ENCODE peak calls at places on chromosomes 5 and 9, in seven cellular contexts. One of them, this sample, is unnamed.

GRCh38 chr9:96550659-96551058 is 69.0 kb downstream of the CDC14B start:
- DNase-seq in SK-N-SH: no peak
- DNase-seq in GM12878: no peak
- DNase-seq in HepG2: no peak
- DNase-seq in HCT116: no peak
- DNase-seq in K562: no peak
- DNase-seq in H1: no peak
- DNase-seq in this sample: no peak

GRCh38 chr5:58069846-58070245 is 390.0 kb downstream of the PLK2 start:
- DNase-seq in GM12878: no peak
- DNase-seq in HCT116: no peak
- DNase-seq in SK-N-SH: no peak
- DNase-seq in K562: no peak
- DNase-seq in H1: no peak
- DNase-seq in HepG2: no peak
- DNase-seq in this sample: peak

GRCh38 chr5:106530150-106530549 is 1140.6 kb downstream of the EFNA5 start:
- DNase-seq in H1: no peak
- DNase-seq in HCT116: no peak
- DNase-seq in K562: no peak
- DNase-seq in GM12878: no peak
- DNase-seq in HepG2: no peak
- DNase-seq in SK-N-SH: no peak
- DNase-seq in this sample: no peak

GRCh38 chr5:43244823-43245565 is 53.0 kb downstream of the NIM1K start:
- DNase-seq in GM12878: peak
- DNase-seq in K562: no peak
- DNase-seq in H1: no peak
- DNase-seq in SK-N-SH: no peak
- DNase-seq in HepG2: no peak
- DNase-seq in HCT116: no peak
- DNase-seq in this sample: no peak

GRCh38 chr5:852431-853401 is 1.9 kb upstream of the ZDHHC11 start:
- DNase-seq in K562: no peak
- DNase-seq in HepG2: no peak
- DNase-seq in GM12878: no peak
- DNase-seq in H1: no peak
- DNase-seq in HCT116: no peak
- DNase-seq in SK-N-SH: no peak
- DNase-seq in this sample: no peak

GRCh38 chr9:100473271-100474081 is 527 bp downstream of the TMEFF1 start:
- DNase-seq in GM12878: no peak
- DNase-seq in HCT116: no peak
- DNase-seq in K562: peak
- DNase-seq in SK-N-SH: peak
- DNase-seq in HepG2: no peak
- DNase-seq in H1: peak
- DNase-seq in this sample: no peak

GRCh38 chr9:70420267-70421019 is 6.0 kb upstream of the KLF9 start:
- DNase-seq in HepG2: peak
- DNase-seq in SK-N-SH: peak
- DNase-seq in H1: peak
- DNase-seq in HCT116: peak
- DNase-seq in GM12878: no peak
- DNase-seq in K562: peak
- DNase-seq in this sample: peak

GRCh38 chr5:167708449-167708848 is 583.0 kb upstream of the WWC1 start:
- DNase-seq in HepG2: no peak
- DNase-seq in H1: no peak
- DNase-seq in GM12878: no peak
- DNase-seq in HCT116: no peak
- DNase-seq in SK-N-SH: peak
- DNase-seq in K562: no peak
- DNase-seq in this sample: no peak

GRCh38 chr9:84140535-84141101 is 160.0 kb downstream of the RMI1 start:
- DNase-seq in GM12878: no peak
- DNase-seq in SK-N-SH: no peak
- DNase-seq in HCT116: no peak
- DNase-seq in H1: peak
- DNase-seq in HepG2: no peak
- DNase-seq in K562: no peak
- DNase-seq in this sample: no peak

GRCh38 chr9:2354216-2354615 is 267.4 kb upstream of the VLDLR start:
- DNase-seq in H1: no peak
- DNase-seq in HepG2: no peak
- DNase-seq in HCT116: no peak
- DNase-seq in K562: no peak
- DNase-seq in GM12878: no peak
- DNase-seq in SK-N-SH: no peak
- DNase-seq in this sample: no peak

GRCh38 chr9:70120834-70121510 is 77.3 kb downstream of the MAMDC2 start:
- DNase-seq in H1: no peak
- DNase-seq in HepG2: no peak
- DNase-seq in K562: no peak
- DNase-seq in GM12878: no peak
- DNase-seq in SK-N-SH: peak
- DNase-seq in HCT116: no peak
- DNase-seq in this sample: no peak

GRCh38 chr5:14928661-14929060 is 57.1 kb upstream of the ANKH start:
- DNase-seq in K562: no peak
- DNase-seq in GM12878: no peak
- DNase-seq in HepG2: no peak
- DNase-seq in H1: no peak
- DNase-seq in SK-N-SH: no peak
- DNase-seq in HCT116: no peak
- DNase-seq in this sample: no peak

GRCh38 chr9:130846487-130847305 is 11.6 kb downstream of the ABL1 start:
- DNase-seq in GM12878: no peak
- DNase-seq in SK-N-SH: peak
- DNase-seq in H1: no peak
- DNase-seq in HCT116: no peak
- DNase-seq in K562: no peak
- DNase-seq in HepG2: no peak
- DNase-seq in this sample: no peak

GRCh38 chr5:82176115-82176514 is 102.0 kb downstream of the RPS23 start:
- DNase-seq in K562: no peak
- DNase-seq in GM12878: no peak
- DNase-seq in HepG2: no peak
- DNase-seq in HCT116: no peak
- DNase-seq in H1: no peak
- DNase-seq in SK-N-SH: no peak
- DNase-seq in this sample: no peak

GRCh38 chr5:1916041-1917001 is 33.6 kb upstream of the IRX4 start:
- DNase-seq in SK-N-SH: no peak
- DNase-seq in GM12878: no peak
- DNase-seq in HepG2: no peak
- DNase-seq in H1: no peak
- DNase-seq in K562: no peak
- DNase-seq in HCT116: no peak
- DNase-seq in this sample: no peak

GRCh38 chr9:69089491-69089890 is 53.9 kb downstream of the FXN start:
- DNase-seq in HepG2: no peak
- DNase-seq in H1: peak
- DNase-seq in K562: no peak
- DNase-seq in HCT116: no peak
- DNase-seq in SK-N-SH: no peak
- DNase-seq in GM12878: no peak
- DNase-seq in this sample: no peak
- TF ChIP-seq JUND in HepG2: no peak
- TF ChIP-seq JUND in H1: no peak
- TF ChIP-seq JUND in K562: no peak
- TF ChIP-seq JUND in HCT116: no peak
- TF ChIP-seq JUND in SK-N-SH: no peak
- TF ChIP-seq JUND in GM12878: no peak
- TF ChIP-seq JUND in this sample: no peak

GRCh38 chr5:113047234-113047633 is 70.6 kb downstream of the DCP2 start:
- DNase-seq in HCT116: peak
- DNase-seq in H1: no peak
- DNase-seq in K562: peak
- DNase-seq in HepG2: no peak
- DNase-seq in GM12878: no peak
- DNase-seq in SK-N-SH: no peak
- DNase-seq in this sample: no peak
- TF ChIP-seq JUND in HCT116: no peak
- TF ChIP-seq JUND in H1: no peak
- TF ChIP-seq JUND in K562: peak
- TF ChIP-seq JUND in HepG2: no peak
- TF ChIP-seq JUND in GM12878: no peak
- TF ChIP-seq JUND in SK-N-SH: no peak
- TF ChIP-seq JUND in this sample: no peak

DNA sequence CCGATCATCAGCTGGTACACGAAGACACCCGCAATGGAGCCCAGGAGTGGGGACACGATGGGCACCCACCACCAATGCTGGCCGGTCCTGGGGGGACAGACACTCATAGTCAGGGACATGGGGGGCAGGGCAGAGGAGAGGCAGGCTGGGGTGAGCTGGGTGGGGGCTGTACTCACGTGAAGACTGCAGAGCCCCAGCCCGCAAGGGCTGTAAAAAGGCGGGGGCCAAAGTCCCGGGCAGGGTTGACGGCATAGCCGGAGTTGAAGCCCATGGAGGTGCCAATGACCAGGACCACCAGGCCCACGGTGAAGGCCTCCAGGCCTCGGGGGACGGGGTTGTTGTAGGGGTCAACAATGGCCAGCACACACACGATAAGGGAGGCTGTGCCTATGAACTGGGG is 5.3 kb downstream of the AQP3 start:
- DNase-seq in HepG2: no peak
- DNase-seq in GM12878: no peak
- DNase-seq in HCT116: no peak
- DNase-seq in H1: no peak
- DNase-seq in K562: no peak
- DNase-seq in SK-N-SH: no peak
- DNase-seq in this sample: no peak
- TF ChIP-seq JUND in HepG2: no peak
- TF ChIP-seq JUND in GM12878: no peak
- TF ChIP-seq JUND in HCT116: no peak
- TF ChIP-seq JUND in H1: no peak
- TF ChIP-seq JUND in K562: no peak
- TF ChIP-seq JUND in SK-N-SH: no peak
- TF ChIP-seq JUND in this sample: no peak

DNA sequence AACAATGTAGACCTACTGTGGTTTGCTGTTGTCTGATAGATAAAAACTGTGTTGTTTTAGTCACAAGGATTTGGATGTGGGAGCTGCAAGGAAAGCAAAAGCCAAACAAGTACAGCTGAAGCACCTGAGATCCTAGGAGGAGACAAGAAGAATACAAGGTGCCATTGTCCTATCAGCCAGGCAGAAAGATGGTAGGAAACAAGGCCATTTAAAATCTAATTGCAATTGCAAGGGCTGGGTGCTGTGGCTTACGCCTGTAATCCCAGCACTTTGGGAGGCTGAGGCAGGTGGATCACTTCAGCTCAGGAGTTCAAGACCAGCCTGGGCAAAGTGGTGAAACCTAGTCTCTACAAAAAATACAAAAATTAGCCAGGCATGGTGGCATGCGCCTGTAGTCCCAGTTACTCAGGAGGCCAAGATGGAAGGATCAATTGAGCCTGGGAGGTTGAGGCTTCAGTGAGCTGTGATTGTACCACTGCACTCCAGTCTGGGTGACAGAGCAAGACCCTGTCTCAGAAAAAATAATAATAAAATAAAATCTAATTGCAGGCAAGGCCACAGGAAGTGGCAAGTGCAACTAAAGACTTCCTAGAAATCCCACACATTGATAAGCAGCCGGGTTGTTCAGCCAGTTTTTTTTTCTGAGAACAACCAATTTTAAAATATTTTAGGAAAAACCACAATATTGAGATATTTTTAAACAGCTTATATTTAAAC is 22.6 kb downstream of the DOCK8 start:
- DNase-seq in K562: no peak
- DNase-seq in H1: no peak
- DNase-seq in SK-N-SH: no peak
- DNase-seq in HepG2: no peak
- DNase-seq in GM12878: no peak
- DNase-seq in HCT116: no peak
- DNase-seq in this sample: no peak
- TF ChIP-seq JUND in K562: no peak
- TF ChIP-seq JUND in H1: no peak
- TF ChIP-seq JUND in SK-N-SH: no peak
- TF ChIP-seq JUND in HepG2: no peak
- TF ChIP-seq JUND in GM12878: no peak
- TF ChIP-seq JUND in HCT116: no peak
- TF ChIP-seq JUND in this sample: no peak

DNA sequence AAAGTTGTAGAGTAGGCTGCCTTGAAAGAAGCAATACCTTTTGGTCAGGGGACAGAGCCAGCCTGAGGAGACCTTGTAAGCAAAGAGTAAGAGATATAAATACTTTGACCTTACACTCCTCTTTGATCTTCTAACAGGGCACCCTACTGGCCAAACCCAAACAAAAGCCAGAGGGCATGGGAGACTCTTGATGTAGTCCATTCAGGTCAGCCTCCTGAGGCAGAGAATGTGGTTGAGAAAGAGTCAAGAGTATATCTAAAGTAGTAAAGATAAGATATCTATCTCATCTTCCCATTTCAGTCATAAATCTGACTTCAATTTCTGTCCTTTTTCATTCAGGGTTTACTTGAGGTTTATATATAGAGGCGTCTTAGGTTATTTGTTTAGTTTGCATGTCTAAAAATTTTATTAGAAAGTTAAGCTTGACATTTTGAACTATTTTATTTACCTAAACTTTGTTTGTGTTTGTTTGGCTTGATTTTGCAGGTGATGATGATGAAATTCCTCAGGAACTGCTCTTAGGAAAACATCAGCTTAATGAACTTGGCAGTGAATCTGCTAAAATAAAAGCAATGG is 125.7 kb downstream of the NIPBL start:
- DNase-seq in HepG2: peak
- DNase-seq in SK-N-SH: no peak
- DNase-seq in K562: no peak
- DNase-seq in GM12878: no peak
- DNase-seq in H1: no peak
- DNase-seq in HCT116: no peak
- DNase-seq in this sample: no peak
- TF ChIP-seq JUND in HepG2: no peak
- TF ChIP-seq JUND in SK-N-SH: no peak
- TF ChIP-seq JUND in K562: no peak
- TF ChIP-seq JUND in GM12878: no peak
- TF ChIP-seq JUND in H1: no peak
- TF ChIP-seq JUND in HCT116: no peak
- TF ChIP-seq JUND in this sample: no peak

GRCh38 chr9:88993871-88994819 is 2.9 kb downstream of the S1PR3 start:
- DNase-seq in GM12878: no peak
- DNase-seq in SK-N-SH: no peak
- DNase-seq in HCT116: no peak
- DNase-seq in HepG2: no peak
- DNase-seq in H1: peak
- DNase-seq in K562: no peak
- DNase-seq in this sample: no peak
- TF ChIP-seq JUND in GM12878: no peak
- TF ChIP-seq JUND in SK-N-SH: no peak
- TF ChIP-seq JUND in HCT116: no peak
- TF ChIP-seq JUND in HepG2: no peak
- TF ChIP-seq JUND in H1: no peak
- TF ChIP-seq JUND in K562: no peak
- TF ChIP-seq JUND in this sample: no peak

This sample was measured in T47D.